ENCODE peak calls at places on chromosomes 2 and 18, in eight cellular contexts. Y is K562, W is HepG2, C is H1, J is endothelial cell of umbilical vein, V is HCT116, Z is GM12878, B is SK-N-SH. U is an unnamed sample.

GRCh38 chr2:119734051-119734450 is 25.7 kb upstream of the PTPN4 start:
- DNase-seq in B (no peak), V (no peak), Z (no peak), Y (no peak), W (no peak), C (no peak), J (no peak), U (no peak)

GRCh38 chr2:20985061-20985460 is 58.8 kb downstream of the APOB start:
- DNase-seq in V (no peak), Z (no peak), B (no peak), J (no peak), Y (no peak), C (no peak), W (no peak), U (no peak)

GRCh38 chr2:191249131-191249813 is 4.1 kb downstream of the MYO1B start:
- DNase-seq in B (no peak), J (no peak), W (no peak), Y (no peak), Z (no peak), V (no peak), C (no peak), U (no peak)

GRCh38 chr18:2680216-2680792 is 24.8 kb downstream of the SMCHD1 start:
- DNase-seq in W (no peak), Y (no peak), C (no peak), Z (no peak), B (no peak), V (no peak), J (no peak), U (no peak)

GRCh38 chr2:186518945-186519344 is 32.9 kb downstream of the ZC3H15 start:
- DNase-seq in W (no peak), C (no peak), B (no peak), Z (no peak), Y (no peak), J (no peak), V (no peak), U (no peak)

GRCh38 chr18:7822435-7823425 is 255.6 kb downstream of the PTPRM start:
- DNase-seq in V (no peak), C (no peak), B (no peak), Z (no peak), J (peak), Y (no peak), W (no peak), U (no peak)

GRCh38 chr2:10245021-10245420 is 57.7 kb upstream of the HPCAL1 start:
- DNase-seq in J (no peak), V (no peak), Y (no peak), C (no peak), W (no peak), Z (no peak), B (no peak), U (no peak)

GRCh38 chr2:232134939-232135338 is 173.4 kb downstream of the DIS3L2 start:
- DNase-seq in Z (no peak), W (no peak), Y (no peak), B (no peak), C (no peak), J (no peak), V (no peak), U (no peak)

GRCh38 chr2:239523944-239524310 is 123.1 kb upstream of the HDAC4 start:
- DNase-seq in B (no peak), W (no peak), C (no peak), J (no peak), Z (no peak), Y (no peak), V (no peak), U (no peak)

GRCh38 chr18:8049147-8049546 is 482.0 kb downstream of the PTPRM start:
- DNase-seq in V (no peak), Z (no peak), J (peak), B (no peak), Y (no peak), C (no peak), W (no peak), U (no peak)

GRCh38 chr18:54023471-54023870 is 201.0 kb downstream of the MBD2 start:
- DNase-seq in C (no peak), B (no peak), J (peak), V (no peak), Y (no peak), W (no peak), Z (peak), U (no peak)

GRCh38 chr2:95700554-95700953 is 108.8 kb downstream of the TRIM43 start:
- DNase-seq in B (no peak), V (no peak), Z (no peak), W (no peak), Y (no peak), J (no peak), C (no peak), U (no peak)

GRCh38 chr2:18949871-18950597 is 360.7 kb upstream of the NT5C1B start:
- DNase-seq in J (no peak), V (no peak), Y (no peak), B (peak), Z (no peak), W (no peak), C (no peak), U (no peak)

GRCh38 chr18:55351980-55352714 is 235.8 kb downstream of the TCF4 start:
- DNase-seq in B (no peak), Y (no peak), C (no peak), J (no peak), Z (no peak), W (no peak), V (no peak), U (no peak)

GRCh38 chr2:168589236-168589635 is 133.2 kb downstream of the CERS6 start:
- DNase-seq in J (no peak), V (no peak), Z (no peak), Y (no peak), C (no peak), W (no peak), B (no peak), U (no peak)

GRCh38 chr18:73461780-73462059 is 593.9 kb upstream of the NETO1 start:
- DNase-seq in Z (no peak), J (no peak), W (no peak), C (no peak), Y (no peak), B (no peak), V (no peak), U (no peak)

GRCh38 chr18:76519156-76519549 is 24.1 kb upstream of the ZNF516 start:
- DNase-seq in Z (no peak), B (no peak), W (no peak), J (peak), C (no peak), V (no peak), Y (no peak), U (no peak)

GRCh38 chr2:177334940-177335543 is 57.5 kb upstream of the AGPS start:
- DNase-seq in V (peak), Y (peak), B (peak), C (no peak), Z (no peak), J (peak), W (peak), U (no peak)

GRCh38 chr2:105812180-105813044 is 67.7 kb downstream of the NCK2 start:
- DNase-seq in J (peak), C (no peak), W (peak), V (no peak), Z (no peak), B (peak), Y (peak), U (no peak)

GRCh38 chr2:128446866-128447537 is 128.3 kb upstream of the HS6ST1 start:
- DNase-seq in B (no peak), J (no peak), C (no peak), V (no peak), Y (no peak), Z (no peak), W (no peak), U (no peak)

GRCh38 chr2:18701981-18702380 is 112.6 kb upstream of the NT5C1B start:
- DNase-seq in Z (no peak), C (no peak), W (no peak), B (no peak), J (no peak), V (no peak), Y (no peak), U (no peak)

GRCh38 chr2:101559576-101559975 is 84.7 kb upstream of the RFX8 start:
- DNase-seq in Y (no peak), B (no peak), J (peak), C (no peak), V (no peak), Z (no peak), W (no peak), U (no peak)

GRCh38 chr18:58183226-58183625 is 139.2 kb downstream of the NEDD4L start:
- DNase-seq in V (no peak), Y (no peak), C (no peak), W (no peak), B (no peak), Z (no peak), J (no peak), U (no peak)

GRCh38 chr2:12257476-12257875 is 459.3 kb upstream of the TRIB2 start:
- DNase-seq in B (no peak), W (no peak), C (no peak), V (no peak), Z (no peak), Y (no peak), J (no peak), U (no peak)

GRCh38 chr18:31942301-31942998 is 478 bp downstream of the TRAPPC8 start:
- DNase-seq in C (no peak), W (no peak), Y (peak), Z (no peak), V (no peak), J (peak), B (peak), U (no peak)

GRCh38 chr2:228181098-228182019 is at the start of gene SPHKAP:
- DNase-seq in C (no peak), Y (no peak), B (peak), Z (no peak), V (no peak), W (no peak), J (no peak), U (no peak)

GRCh38 chr18:62198259-62198658 is 11.2 kb downstream of the RELCH start:
- DNase-seq in Y (peak), V (no peak), Z (no peak), W (no peak), C (no peak), J (no peak), B (no peak), U (no peak)

GRCh38 chr2:136360790-136361189 is 242.8 kb upstream of the CXCR4 start:
- DNase-seq in Z (no peak), Y (no peak), J (no peak), V (no peak), B (no peak), W (no peak), C (no peak), U (no peak)

GRCh38 chr2:221554769-221555510 is 17.2 kb downstream of the EPHA4 start:
- DNase-seq in Y (no peak), J (no peak), B (no peak), W (no peak), C (no peak), Z (peak), V (no peak), U (no peak)

GRCh38 chr2:176873403-176873802 is 339.2 kb upstream of the HNRNPA3 start:
- DNase-seq in C (no peak), J (peak), B (peak), Y (no peak), V (no peak), W (no peak), Z (no peak), U (no peak)

GRCh38 chr2:112876971-112877361 is 34.0 kb upstream of the IL37 start:
- DNase-seq in V (no peak), Z (no peak), W (no peak), Y (no peak), B (no peak), J (no peak), C (no peak), U (no peak)

GRCh38 chr2:170073288-170073687 is 104.7 kb upstream of the MYO3B start:
- DNase-seq in W (no peak), Y (no peak), B (peak), V (no peak), J (peak), C (no peak), Z (no peak), U (no peak)

GRCh38 chr2:200585730-200586643 is at the start of gene AOX1:
- DNase-seq in V (no peak), C (peak), B (peak), W (peak), Y (no peak), Z (no peak), J (peak), U (no peak)

GRCh38 chr2:200587007-200587616 is 1.3 kb downstream of the AOX1 start:
- DNase-seq in B (no peak), W (no peak), J (no peak), C (no peak), V (no peak), Z (no peak), Y (no peak), U (no peak)

GRCh38 chr2:200586644-200586975 is 796 bp downstream of the AOX1 start:
- DNase-seq in V (no peak), W (no peak), Y (no peak), J (no peak), C (no peak), Z (no peak), B (no peak), U (no peak)

GRCh38 chr2:200590090-200590489 is 4.3 kb downstream of the AOX1 start:
- DNase-seq in W (no peak), B (no peak), Z (no peak), C (no peak), V (no peak), Y (no peak), J (no peak), U (no peak)

GRCh38 chr2:200588076-200588678 is 2.4 kb downstream of the AOX1 start:
- DNase-seq in Y (no peak), B (no peak), C (no peak), W (no peak), J (no peak), Z (no peak), V (no peak), U (no peak)
- H3K9ac ChIP-seq in Y (no peak), B (no peak), C (no peak), W (no peak), J (no peak), Z (no peak), V (no peak), U (no peak)

GRCh38 chr2:132969371-132969985 is 299.5 kb upstream of the LYPD1 start:
- DNase-seq in W (no peak), Y (no peak), B (no peak), Z (no peak), J (peak), C (no peak), V (no peak), U (no peak)
- TF ChIP-seq POLR2AphosphoS5 in W (no peak), Y (no peak), B (no peak), Z (no peak), J (peak), C (no peak), V (no peak), U (no peak)

GRCh38 chr2:126643431-126643830 is 12.5 kb upstream of the GYPC start:
- DNase-seq in Y (no peak), Z (no peak), B (no peak), V (no peak), C (no peak), W (no peak), J (no peak), U (no peak)

GRCh38 chr2:126645211-126645618 is 10.7 kb upstream of the GYPC start:
- DNase-seq in Y (peak), Z (no peak), C (no peak), B (no peak), J (no peak), W (no peak), V (no peak), U (no peak)

GRCh38 chr2:126642031-126642430 is 13.9 kb upstream of the GYPC start:
- DNase-seq in J (no peak), V (no peak), B (no peak), C (no peak), W (no peak), Y (no peak), Z (no peak), U (no peak)

GRCh38 chr2:126643972-126644371 is 12.0 kb upstream of the GYPC start:
- DNase-seq in J (no peak), C (no peak), V (no peak), Y (no peak), W (no peak), Z (no peak), B (no peak), U (no peak)

DNA sequence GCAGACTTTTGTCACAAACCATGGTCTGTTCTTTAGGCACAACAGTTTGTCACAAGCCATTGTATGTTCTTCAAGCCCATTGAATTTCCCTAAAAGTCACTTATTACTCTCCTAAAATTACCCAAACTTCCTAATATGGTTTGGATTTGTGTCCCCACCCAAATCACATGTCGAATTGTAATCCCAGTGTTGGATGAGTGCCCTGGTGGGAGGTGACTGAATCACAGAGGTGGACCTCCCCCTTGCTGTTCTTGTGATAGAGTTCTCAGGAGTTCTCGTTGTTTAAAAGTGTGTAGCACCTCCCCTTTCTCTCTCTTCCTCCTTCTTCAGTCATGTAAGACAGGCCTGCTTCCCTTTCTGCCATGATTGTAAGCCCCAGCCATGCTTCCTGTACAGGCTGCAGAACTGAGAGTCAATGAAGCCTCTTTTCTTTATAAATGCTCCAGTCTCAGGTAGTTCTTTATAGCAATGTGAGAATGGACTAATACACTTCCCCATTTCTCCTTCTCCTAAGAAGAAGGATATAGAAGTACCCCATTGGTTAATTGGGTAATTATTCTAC is 11.2 kb upstream of the GYPC start:
- DNase-seq in J (no peak), C (no peak), Y (peak), Z (no peak), V (no peak), W (no peak), B (no peak), U (no peak)
- H3K4me3 ChIP-seq in J (no peak), C (no peak), Y (peak), Z (no peak), V (no peak), W (no peak), B (no peak), U (no peak)

GRCh38 chr18:48974304-48975220 is 23.8 kb upstream of the SMAD7 start:
- DNase-seq in J (no peak), C (no peak), W (no peak), Y (no peak), V (no peak), B (peak), Z (no peak), U (no peak)
- H3K9ac ChIP-seq in J (peak), C (no peak), W (peak), Y (no peak), V (no peak), B (peak), Z (no peak), U (no peak)

DNA sequence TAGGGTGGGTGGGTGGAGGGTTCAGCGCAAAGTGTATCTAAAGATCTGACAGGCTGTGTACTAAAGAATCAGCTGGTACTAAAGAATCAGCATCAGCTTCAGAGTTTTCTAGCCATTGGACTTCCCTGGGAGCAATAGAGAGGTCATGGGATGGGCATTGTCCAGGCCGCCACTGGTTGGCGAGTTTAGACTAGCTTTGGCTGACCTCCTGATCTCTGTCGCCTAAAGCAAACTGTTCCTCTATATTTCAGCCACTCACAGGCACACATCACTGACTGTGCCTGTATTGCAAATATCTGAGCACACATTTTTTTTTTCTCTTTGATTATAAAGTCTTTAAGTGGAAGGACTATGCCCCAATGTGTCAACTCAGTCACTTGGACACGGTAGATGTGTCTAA is 267.8 kb upstream of the SKOR2 start:
- DNase-seq in C (no peak), Z (no peak), Y (no peak), V (no peak), J (no peak), W (no peak), B (no peak), U (no peak)
- TF ChIP-seq POLR2AphosphoS5 in C (no peak), Z (no peak), Y (no peak), V (no peak), J (no peak), W (no peak), B (no peak), U (no peak)

GRCh38 chr18:35029103-35029502 is 12.1 kb upstream of the MAPRE2 start:
- DNase-seq in W (no peak), B (no peak), J (no peak), V (no peak), Y (no peak), C (no peak), Z (no peak), U (no peak)
- H3K4me3 ChIP-seq in W (no peak), B (no peak), J (no peak), V (no peak), Y (no peak), C (no peak), Z (no peak), U (no peak)

GRCh38 chr2:8170954-8171353 is 510.9 kb upstream of the ID2 start:
- DNase-seq in J (no peak), B (no peak), Z (no peak), W (no peak), C (no peak), V (no peak), Y (no peak), U (no peak)

GRCh38 chr2:8170552-8170951 is 511.3 kb upstream of the ID2 start:
- DNase-seq in Z (no peak), V (no peak), W (no peak), C (no peak), Y (no peak), B (no peak), J (no peak), U (peak)

GRCh38 chr2:8168007-8168717 is 513.7 kb upstream of the ID2 start:
- DNase-seq in C (no peak), J (no peak), V (no peak), W (no peak), Y (no peak), Z (no peak), B (no peak), U (no peak)

GRCh38 chr2:8168876-8169275 is 513.0 kb upstream of the ID2 start:
- DNase-seq in C (no peak), W (no peak), B (no peak), Y (no peak), V (no peak), J (no peak), Z (no peak), U (no peak)

GRCh38 chr2:8169443-8169842 is 512.4 kb upstream of the ID2 start:
- DNase-seq in C (no peak), B (no peak), W (no peak), Y (no peak), V (no peak), J (peak), Z (no peak), U (no peak)
- H3K9ac ChIP-seq in C (no peak), B (no peak), W (no peak), Y (no peak), V (no peak), J (no peak), Z (no peak), U (no peak)